ENCODE peak calls at places on chromosomes 4 and X, in seven cellular contexts. One of them, this sample, is unnamed.

GRCh38 chr4:80362578-80363181 is 27.1 kb downstream of the CFAP299 start:
- DNase-seq in ACHN: peak
- DNase-seq in GM10248: peak
- DNase-seq in non-pigmented ciliary epithelial cell: no peak
- DNase-seq in stimulated activated CD4-positive, alpha-beta T cell treated with anti-CD3 and anti-CD28 coated beads, Interleukin-1b, Interleukin-23, amount 100 ng/mL, for 24 hours: no peak
- DNase-seq in prostate gland: no peak
- DNase-seq in H7: peak
- DNase-seq in this sample: peak

GRCh38 chr4:10458190-10458589 is 964 bp upstream of the ZNF518B start:
- DNase-seq in stimulated activated CD4-positive, alpha-beta T cell treated with anti-CD3 and anti-CD28 coated beads, Interleukin-1b, Interleukin-23, amount 100 ng/mL, for 24 hours: no peak
- DNase-seq in GM10248: no peak
- DNase-seq in ACHN: no peak
- DNase-seq in non-pigmented ciliary epithelial cell: no peak
- DNase-seq in H7: peak
- DNase-seq in prostate gland: no peak
- DNase-seq in this sample: no peak

GRCh38 chr4:181677621-181678020 is 565.6 kb upstream of the TENM3 start:
- DNase-seq in ACHN: no peak
- DNase-seq in H7: no peak
- DNase-seq in stimulated activated CD4-positive, alpha-beta T cell treated with anti-CD3 and anti-CD28 coated beads, Interleukin-1b, Interleukin-23, amount 100 ng/mL, for 24 hours: no peak
- DNase-seq in GM10248: no peak
- DNase-seq in non-pigmented ciliary epithelial cell: no peak
- DNase-seq in prostate gland: no peak
- DNase-seq in this sample: no peak

GRCh38 chrX:646796-647195 is 16.2 kb downstream of the SHOX start:
- DNase-seq in H7: no peak
- DNase-seq in prostate gland: no peak
- DNase-seq in GM10248: no peak
- DNase-seq in stimulated activated CD4-positive, alpha-beta T cell treated with anti-CD3 and anti-CD28 coated beads, Interleukin-1b, Interleukin-23, amount 100 ng/mL, for 24 hours: no peak
- DNase-seq in ACHN: no peak
- DNase-seq in non-pigmented ciliary epithelial cell: no peak
- DNase-seq in this sample: no peak

GRCh38 chrX:45992402-45993123 is 552.7 kb downstream of the ZNF674 start:
- DNase-seq in stimulated activated CD4-positive, alpha-beta T cell treated with anti-CD3 and anti-CD28 coated beads, Interleukin-1b, Interleukin-23, amount 100 ng/mL, for 24 hours: no peak
- DNase-seq in H7: no peak
- DNase-seq in non-pigmented ciliary epithelial cell: no peak
- DNase-seq in ACHN: no peak
- DNase-seq in prostate gland: no peak
- DNase-seq in GM10248: no peak
- DNase-seq in this sample: no peak

GRCh38 chr4:128810871-128811570 is 1.5 kb downstream of the JADE1 start:
- DNase-seq in non-pigmented ciliary epithelial cell: peak
- DNase-seq in H7: peak
- DNase-seq in GM10248: peak
- DNase-seq in prostate gland: peak
- DNase-seq in stimulated activated CD4-positive, alpha-beta T cell treated with anti-CD3 and anti-CD28 coated beads, Interleukin-1b, Interleukin-23, amount 100 ng/mL, for 24 hours: peak
- DNase-seq in ACHN: peak
- DNase-seq in this sample: peak

GRCh38 chr4:38371391-38371851 is 292.6 kb upstream of the KLF3 start:
- DNase-seq in GM10248: no peak
- DNase-seq in H7: no peak
- DNase-seq in stimulated activated CD4-positive, alpha-beta T cell treated with anti-CD3 and anti-CD28 coated beads, Interleukin-1b, Interleukin-23, amount 100 ng/mL, for 24 hours: no peak
- DNase-seq in non-pigmented ciliary epithelial cell: no peak
- DNase-seq in ACHN: peak
- DNase-seq in prostate gland: no peak
- DNase-seq in this sample: no peak

GRCh38 chr4:85498068-85498733 is 23.3 kb downstream of the ARHGAP24 start:
- DNase-seq in ACHN: no peak
- DNase-seq in prostate gland: no peak
- DNase-seq in stimulated activated CD4-positive, alpha-beta T cell treated with anti-CD3 and anti-CD28 coated beads, Interleukin-1b, Interleukin-23, amount 100 ng/mL, for 24 hours: no peak
- DNase-seq in H7: no peak
- DNase-seq in GM10248: peak
- DNase-seq in non-pigmented ciliary epithelial cell: no peak
- DNase-seq in this sample: no peak

GRCh38 chr4:141028024-141028529 is 105.2 kb downstream of the RNF150 start:
- DNase-seq in ACHN: no peak
- DNase-seq in prostate gland: no peak
- DNase-seq in stimulated activated CD4-positive, alpha-beta T cell treated with anti-CD3 and anti-CD28 coated beads, Interleukin-1b, Interleukin-23, amount 100 ng/mL, for 24 hours: no peak
- DNase-seq in non-pigmented ciliary epithelial cell: no peak
- DNase-seq in GM10248: no peak
- DNase-seq in H7: no peak
- DNase-seq in this sample: peak

GRCh38 chrX:85375333-85375738 is 4.1 kb downstream of the POF1B start:
- DNase-seq in non-pigmented ciliary epithelial cell: no peak
- DNase-seq in stimulated activated CD4-positive, alpha-beta T cell treated with anti-CD3 and anti-CD28 coated beads, Interleukin-1b, Interleukin-23, amount 100 ng/mL, for 24 hours: no peak
- DNase-seq in GM10248: no peak
- DNase-seq in H7: no peak
- DNase-seq in prostate gland: no peak
- DNase-seq in ACHN: no peak
- DNase-seq in this sample: no peak

This sample was measured in DMS79.